ENCODE peak calls at places on chromosomes 3 and 15, in seven cellular contexts. One of them, this sample, is unnamed.

GRCh38 chr15:88509321-88509720 is 37.2 kb downstream of the DET1 start:
- DNase-seq in CD8-positive, alpha-beta memory T cell: no peak
- DNase-seq in right cardiac atrium: no peak
- DNase-seq in SK-N-MC: no peak
- DNase-seq in AG04450: no peak
- DNase-seq in IMR-90: no peak
- DNase-seq in Panc1: no peak
- DNase-seq in this sample: no peak

GRCh38 chr3:256501-256900 is 59.9 kb downstream of the CHL1 start:
- DNase-seq in CD8-positive, alpha-beta memory T cell: no peak
- DNase-seq in right cardiac atrium: no peak
- DNase-seq in SK-N-MC: no peak
- DNase-seq in AG04450: no peak
- DNase-seq in IMR-90: no peak
- DNase-seq in Panc1: no peak
- DNase-seq in this sample: no peak

GRCh38 chr3:10162147-10162546 is 2.6 kb upstream of the IRAK2 start:
- DNase-seq in CD8-positive, alpha-beta memory T cell: no peak
- DNase-seq in right cardiac atrium: no peak
- DNase-seq in SK-N-MC: no peak
- DNase-seq in AG04450: no peak
- DNase-seq in IMR-90: no peak
- DNase-seq in Panc1: no peak
- DNase-seq in this sample: no peak

GRCh38 chr15:40911139-40911538 is 16.9 kb downstream of the VPS18 start:
- DNase-seq in CD8-positive, alpha-beta memory T cell: no peak
- DNase-seq in right cardiac atrium: peak; percentile 7
- DNase-seq in SK-N-MC: no peak
- DNase-seq in AG04450: no peak
- DNase-seq in IMR-90: no peak
- DNase-seq in Panc1: no peak
- DNase-seq in this sample: no peak

GRCh38 chr15:85008474-85009260 is 27.0 kb downstream of the PDE8A start:
- DNase-seq in CD8-positive, alpha-beta memory T cell: no peak
- DNase-seq in right cardiac atrium: no peak
- DNase-seq in SK-N-MC: no peak
- DNase-seq in AG04450: no peak
- DNase-seq in IMR-90: no peak
- DNase-seq in Panc1: no peak
- DNase-seq in this sample: no peak

GRCh38 chr3:40681658-40682055 is 156.9 kb downstream of the ZNF621 start:
- DNase-seq in CD8-positive, alpha-beta memory T cell: no peak
- DNase-seq in right cardiac atrium: no peak
- DNase-seq in SK-N-MC: no peak
- DNase-seq in AG04450: no peak
- DNase-seq in IMR-90: no peak
- DNase-seq in Panc1: no peak
- DNase-seq in this sample: no peak

GRCh38 chr3:73665317-73665716 is 40.6 kb upstream of the PDZRN3 start:
- DNase-seq in CD8-positive, alpha-beta memory T cell: no peak
- DNase-seq in right cardiac atrium: no peak
- DNase-seq in SK-N-MC: no peak
- DNase-seq in AG04450: no peak
- DNase-seq in IMR-90: no peak
- DNase-seq in Panc1: no peak
- DNase-seq in this sample: no peak

GRCh38 chr15:99438691-99439523 is 126.9 kb upstream of the MEF2A start:
- DNase-seq in CD8-positive, alpha-beta memory T cell: no peak
- DNase-seq in right cardiac atrium: no peak
- DNase-seq in SK-N-MC: no peak
- DNase-seq in AG04450: no peak
- DNase-seq in IMR-90: no peak
- DNase-seq in Panc1: no peak
- DNase-seq in this sample: no peak

GRCh38 chr15:72169236-72169920 is 28.2 kb downstream of the GRAMD2A start:
- DNase-seq in CD8-positive, alpha-beta memory T cell: no peak
- DNase-seq in right cardiac atrium: no peak
- DNase-seq in SK-N-MC: no peak
- DNase-seq in AG04450: no peak
- DNase-seq in IMR-90: no peak
- DNase-seq in Panc1: no peak
- DNase-seq in this sample: no peak

GRCh38 chr3:12040902-12041301 is 36.7 kb downstream of the SYN2 start:
- DNase-seq in CD8-positive, alpha-beta memory T cell: no peak
- DNase-seq in right cardiac atrium: no peak
- DNase-seq in SK-N-MC: no peak
- DNase-seq in AG04450: no peak
- DNase-seq in IMR-90: no peak
- DNase-seq in Panc1: no peak
- DNase-seq in this sample: no peak

GRCh38 chr3:178967184-178967532 is 104.5 kb downstream of the ZMAT3 start:
- DNase-seq in CD8-positive, alpha-beta memory T cell: no peak
- DNase-seq in right cardiac atrium: no peak
- DNase-seq in SK-N-MC: no peak
- DNase-seq in AG04450: no peak
- DNase-seq in IMR-90: no peak
- DNase-seq in Panc1: no peak
- DNase-seq in this sample: no peak

GRCh38 chr3:197465996-197466549 is 89.7 kb downstream of the BDH1 start:
- DNase-seq in CD8-positive, alpha-beta memory T cell: no peak
- DNase-seq in right cardiac atrium: no peak
- DNase-seq in SK-N-MC: no peak
- DNase-seq in AG04450: no peak
- DNase-seq in IMR-90: peak; percentile 71
- DNase-seq in Panc1: no peak
- DNase-seq in this sample: no peak

GRCh38 chr3:13135811-13136321 is 62.6 kb upstream of the IQSEC1 start:
- DNase-seq in CD8-positive, alpha-beta memory T cell: no peak
- DNase-seq in right cardiac atrium: no peak
- DNase-seq in SK-N-MC: no peak
- DNase-seq in AG04450: no peak
- DNase-seq in IMR-90: no peak
- DNase-seq in Panc1: no peak
- DNase-seq in this sample: no peak

GRCh38 chr15:90033006-90033405 is 31.9 kb downstream of the ZNF710 start:
- DNase-seq in CD8-positive, alpha-beta memory T cell: no peak
- DNase-seq in right cardiac atrium: no peak
- DNase-seq in SK-N-MC: no peak
- DNase-seq in AG04450: no peak
- DNase-seq in IMR-90: no peak
- DNase-seq in Panc1: no peak
- DNase-seq in this sample: no peak

GRCh38 chr3:71504250-71505036 is 79.1 kb downstream of the FOXP1 start:
- DNase-seq in CD8-positive, alpha-beta memory T cell: no peak
- DNase-seq in right cardiac atrium: no peak
- DNase-seq in SK-N-MC: no peak
- DNase-seq in AG04450: peak; percentile 64
- DNase-seq in IMR-90: peak; percentile 96
- DNase-seq in Panc1: no peak
- DNase-seq in this sample: no peak

GRCh38 chr3:189349772-189350171 is 178.0 kb downstream of the TPRG1 start:
- DNase-seq in CD8-positive, alpha-beta memory T cell: no peak
- DNase-seq in right cardiac atrium: no peak
- DNase-seq in SK-N-MC: no peak
- DNase-seq in AG04450: no peak
- DNase-seq in IMR-90: no peak
- DNase-seq in Panc1: no peak
- DNase-seq in this sample: no peak

GRCh38 chr3:16338124-16338523 is 73.1 kb downstream of the OXNAD1 start:
- DNase-seq in CD8-positive, alpha-beta memory T cell: peak; percentile 79
- DNase-seq in right cardiac atrium: peak; percentile 58
- DNase-seq in SK-N-MC: no peak
- DNase-seq in AG04450: no peak
- DNase-seq in IMR-90: no peak
- DNase-seq in Panc1: no peak
- DNase-seq in this sample: no peak

GRCh38 chr3:195237981-195238625 is 32.9 kb downstream of the XXYLT1 start:
- DNase-seq in CD8-positive, alpha-beta memory T cell: no peak
- DNase-seq in right cardiac atrium: peak; percentile 39
- DNase-seq in SK-N-MC: no peak
- DNase-seq in AG04450: no peak
- DNase-seq in IMR-90: no peak
- DNase-seq in Panc1: no peak
- DNase-seq in this sample: no peak

GRCh38 chr15:81106560-81106959 is 27.5 kb upstream of the CFAP161 start:
- DNase-seq in CD8-positive, alpha-beta memory T cell: no peak
- DNase-seq in right cardiac atrium: no peak
- DNase-seq in SK-N-MC: peak; percentile 16
- DNase-seq in AG04450: peak; percentile 63
- DNase-seq in IMR-90: peak; percentile 87
- DNase-seq in Panc1: peak; percentile 60
- DNase-seq in this sample: peak; percentile 31

DNA sequence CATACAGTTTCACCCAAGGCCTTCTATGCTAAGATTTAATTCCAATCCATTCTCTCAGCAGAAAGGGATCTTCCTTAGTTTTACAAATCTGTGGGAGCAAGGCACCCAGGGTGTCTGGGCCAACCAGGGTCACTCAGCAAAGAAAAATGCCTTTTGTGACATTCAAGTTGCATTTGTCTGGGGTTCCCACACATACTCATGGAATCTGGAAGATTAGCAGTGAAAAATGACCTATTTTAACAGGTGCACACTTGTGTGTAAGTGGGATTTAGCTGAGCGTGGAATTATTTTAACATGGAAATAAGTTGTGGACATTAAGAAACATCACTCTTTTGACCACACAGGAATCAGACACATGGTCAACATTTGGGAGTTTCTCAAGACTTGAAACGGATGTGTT is 234.8 kb downstream of the OPA1 start:
- DNase-seq in CD8-positive, alpha-beta memory T cell: no peak
- DNase-seq in right cardiac atrium: no peak
- DNase-seq in SK-N-MC: no peak
- DNase-seq in AG04450: no peak
- DNase-seq in IMR-90: no peak
- DNase-seq in Panc1: no peak
- DNase-seq in this sample: no peak
- H3K27ac ChIP-seq in CD8-positive, alpha-beta memory T cell: no peak overlapping the region
- H3K27ac ChIP-seq in right cardiac atrium: no peak overlapping the region
- H3K27ac ChIP-seq in SK-N-MC: no peak overlapping the region
- H3K27ac ChIP-seq in AG04450: no peak overlapping the region
- H3K27ac ChIP-seq in IMR-90: no peak overlapping the region
- H3K27ac ChIP-seq in Panc1: no peak overlapping the region
- H3K27ac ChIP-seq in this sample: no peak overlapping the region

DNA sequence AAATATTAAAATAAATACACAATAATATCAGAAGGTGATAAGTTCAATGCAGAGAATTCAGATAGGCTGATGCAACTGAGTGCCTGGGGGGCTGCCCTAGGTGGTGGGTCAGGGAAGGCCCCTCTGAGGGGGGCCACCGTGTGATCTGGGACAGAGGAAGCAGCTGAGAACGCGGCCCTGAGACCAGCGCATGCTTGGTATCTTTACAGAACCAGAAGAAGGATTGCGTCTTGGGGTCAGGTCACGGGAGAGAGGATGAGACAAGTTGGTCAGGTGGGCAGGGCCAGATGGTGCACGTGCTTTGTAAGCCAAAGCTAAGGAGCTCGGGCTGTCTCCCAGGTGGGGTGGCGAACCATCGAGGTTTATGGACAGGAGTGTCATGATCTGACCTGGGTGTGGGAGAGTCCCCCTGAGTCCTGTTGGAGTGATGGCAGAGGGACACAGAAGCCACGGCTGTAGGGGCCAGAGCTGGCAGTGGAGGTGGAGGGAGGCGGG is 121.2 kb downstream of the ETFA start:
- DNase-seq in CD8-positive, alpha-beta memory T cell: no peak
- DNase-seq in right cardiac atrium: no peak
- DNase-seq in SK-N-MC: no peak
- DNase-seq in AG04450: no peak
- DNase-seq in IMR-90: no peak
- DNase-seq in Panc1: no peak
- DNase-seq in this sample: no peak
- H3K27ac ChIP-seq in CD8-positive, alpha-beta memory T cell: no peak overlapping the region
- H3K27ac ChIP-seq in right cardiac atrium: no peak overlapping the region
- H3K27ac ChIP-seq in SK-N-MC: no peak overlapping the region
- H3K27ac ChIP-seq in AG04450: no peak overlapping the region
- H3K27ac ChIP-seq in IMR-90: no peak overlapping the region
- H3K27ac ChIP-seq in Panc1: no peak overlapping the region
- H3K27ac ChIP-seq in this sample: no peak overlapping the region

DNA sequence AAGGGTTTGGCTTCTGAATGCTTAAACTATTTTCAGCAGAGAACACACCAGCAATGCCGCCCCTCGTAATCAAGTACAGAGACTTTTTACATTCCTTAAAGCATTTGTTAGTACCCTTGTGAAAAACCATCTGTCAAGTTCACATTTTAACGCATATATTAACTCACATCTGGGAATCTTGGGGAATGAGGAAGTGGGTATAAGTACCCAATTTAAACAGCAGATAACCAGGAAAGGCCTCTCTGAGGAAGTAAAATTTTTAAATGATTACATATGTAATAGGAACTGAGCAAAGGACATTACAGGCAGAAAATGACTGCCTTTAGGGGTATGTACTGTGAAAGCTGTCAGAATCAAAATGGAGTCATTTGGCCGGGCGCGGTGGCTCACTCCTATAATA is 12.8 kb upstream of the CFAP44 start:
- DNase-seq in CD8-positive, alpha-beta memory T cell: no peak
- DNase-seq in right cardiac atrium: no peak
- DNase-seq in SK-N-MC: peak; percentile 22
- DNase-seq in AG04450: no peak
- DNase-seq in IMR-90: no peak
- DNase-seq in Panc1: no peak
- DNase-seq in this sample: no peak
- H3K27ac ChIP-seq in CD8-positive, alpha-beta memory T cell: no peak overlapping the region
- H3K27ac ChIP-seq in right cardiac atrium: no peak overlapping the region
- H3K27ac ChIP-seq in SK-N-MC: peak overlapping the region; percentile 82
- H3K27ac ChIP-seq in AG04450: no peak overlapping the region
- H3K27ac ChIP-seq in IMR-90: no peak overlapping the region
- H3K27ac ChIP-seq in Panc1: no peak overlapping the region
- H3K27ac ChIP-seq in this sample: no peak overlapping the region

DNA sequence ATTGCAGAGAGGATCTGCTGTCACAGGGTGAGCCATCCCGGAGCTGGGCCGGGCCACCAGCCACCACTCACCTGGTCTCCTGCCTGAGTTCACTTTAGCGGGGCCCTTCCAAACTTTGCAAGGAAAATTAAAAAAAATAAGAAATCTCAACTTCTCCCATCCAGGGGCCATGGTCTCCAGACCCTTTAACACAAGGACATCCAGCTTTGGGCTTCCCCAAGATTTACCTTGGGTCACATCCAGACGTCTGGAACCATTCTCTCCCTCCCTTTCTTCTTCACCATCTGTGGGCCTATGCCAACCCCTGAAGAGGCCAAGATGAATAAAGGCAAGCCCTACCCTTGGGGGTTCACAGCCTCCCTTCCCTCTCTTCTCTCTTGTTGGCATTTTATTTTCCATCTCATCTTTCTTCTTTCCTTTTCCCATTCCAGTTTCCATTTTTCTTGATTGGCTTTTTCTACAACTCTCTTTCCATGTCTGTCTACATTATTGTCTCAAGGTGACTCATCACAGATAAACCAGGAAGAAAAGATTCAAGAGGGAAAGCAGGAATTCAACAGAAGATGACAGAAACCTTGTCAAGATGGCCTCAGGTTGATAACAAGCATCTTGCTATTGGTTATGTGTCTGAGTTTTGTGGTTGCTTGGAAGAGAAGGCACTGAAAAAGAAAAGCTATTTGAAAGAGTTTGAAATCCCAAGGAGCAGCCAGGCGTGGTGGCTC is 49.5 kb downstream of the ITGA11 start:
- DNase-seq in CD8-positive, alpha-beta memory T cell: no peak
- DNase-seq in right cardiac atrium: no peak
- DNase-seq in SK-N-MC: no peak
- DNase-seq in AG04450: no peak
- DNase-seq in IMR-90: peak; percentile 45
- DNase-seq in Panc1: no peak
- DNase-seq in this sample: no peak
- H3K27ac ChIP-seq in CD8-positive, alpha-beta memory T cell: no peak overlapping the region
- H3K27ac ChIP-seq in right cardiac atrium: no peak overlapping the region
- H3K27ac ChIP-seq in SK-N-MC: no peak overlapping the region
- H3K27ac ChIP-seq in AG04450: no peak overlapping the region
- H3K27ac ChIP-seq in IMR-90: no peak overlapping the region
- H3K27ac ChIP-seq in Panc1: no peak overlapping the region
- H3K27ac ChIP-seq in this sample: no peak overlapping the region

GRCh38 chr15:57769266-57769665 is 62.8 kb downstream of the POLR2M start:
- DNase-seq in CD8-positive, alpha-beta memory T cell: no peak
- DNase-seq in right cardiac atrium: peak; percentile 94
- DNase-seq in SK-N-MC: no peak
- DNase-seq in AG04450: peak; percentile 13
- DNase-seq in IMR-90: peak; percentile 33
- DNase-seq in Panc1: no peak
- DNase-seq in this sample: no peak
- H3K27ac ChIP-seq in CD8-positive, alpha-beta memory T cell: no peak overlapping the region
- H3K27ac ChIP-seq in right cardiac atrium: no peak overlapping the region
- H3K27ac ChIP-seq in SK-N-MC: no peak overlapping the region
- H3K27ac ChIP-seq in AG04450: no peak overlapping the region
- H3K27ac ChIP-seq in IMR-90: no peak overlapping the region
- H3K27ac ChIP-seq in Panc1: no peak overlapping the region
- H3K27ac ChIP-seq in this sample: no peak overlapping the region

This sample was measured in substantia nigra.